ENCODE peak calls at places on chromosomes 2 and 18, in seven cellular contexts. J is activated effector memory CD4-positive, alpha-beta T cell treated with anti-CD3 and anti-CD28 coated beads, Interleukin-2, amount 50 U/mL, for 16 hours; U is pancreas; P is stimulated activated CD4-positive, alpha-beta T cell treated with anti-CD3 and anti-CD28 coated beads, Interleukin-1b, Interleukin-23, amount 100 ng/mL, for 24 hours; W is stimulated activated effector memory CD8-positive, alpha-beta T cell treated with anti-CD3 and anti-CD28 coated beads, Interleukin-12 subunit alpha, Interleukin-12 subunit beta, amount 100 ng/mL, for 72 hours; A is fibroblast of pulmonary artery; V is prostate gland. Q is an unnamed sample.

GRCh38 chr18:45056907-45057306 is 376.2 kb downstream of the SETBP1 start:
- DNase-seq in J (no peak), U (no peak), P (no peak), W (no peak), A (no peak), V (no peak), Q (no peak)

GRCh38 chr2:8605350-8606065 is 76.3 kb upstream of the ID2 start:
- DNase-seq in J (peak), U (no peak), P (no peak), W (no peak), A (no peak), V (no peak), Q (no peak)

GRCh38 chr2:23826079-23826478 is 100.8 kb downstream of the ATAD2B start:
- DNase-seq in J (no peak), U (no peak), P (no peak), W (no peak), A (no peak), V (no peak), Q (no peak)

GRCh38 chr18:44245026-44245425 is 435.7 kb upstream of the SETBP1 start:
- DNase-seq in J (no peak), U (no peak), P (no peak), W (no peak), A (no peak), V (no peak), Q (no peak)

GRCh38 chr2:159591221-159591620 is 25.1 kb downstream of the BAZ2B start:
- DNase-seq in J (no peak), U (peak), P (no peak), W (no peak), A (no peak), V (no peak), Q (no peak)

GRCh38 chr18:56492136-56492535 is 146.3 kb downstream of the TXNL1 start:
- DNase-seq in J (no peak), U (no peak), P (no peak), W (no peak), A (no peak), V (no peak), Q (no peak)

GRCh38 chr2:168119519-168120141 is 127.8 kb downstream of the STK39 start:
- DNase-seq in J (no peak), U (peak), P (no peak), W (no peak), A (peak), V (peak), Q (no peak)

GRCh38 chr18:53771664-53772063 is 452.8 kb downstream of the MBD2 start:
- DNase-seq in J (no peak), U (no peak), P (no peak), W (no peak), A (no peak), V (no peak), Q (no peak)

GRCh38 chr2:215439980-215440512 is 4.2 kb upstream of the FN1 start:
- DNase-seq in J (no peak), U (no peak), P (no peak), W (no peak), A (no peak), V (no peak), Q (no peak)

GRCh38 chr2:86068098-86069047 is 37.3 kb downstream of the POLR1A start:
- DNase-seq in J (peak), U (no peak), P (no peak), W (peak), A (no peak), V (no peak), Q (no peak)

GRCh38 chr2:159879061-159879604 is 81.1 kb upstream of the CD302 start:
- DNase-seq in J (no peak), U (no peak), P (peak), W (no peak), A (peak), V (no peak), Q (no peak)

Q was measured in NCI-H187 treated with DMSO at 0.1 percent for 48 hours.